ENCODE peak calls at places on chromosome 12, in ten cellular contexts. One of them, this sample, is unnamed.
A peak's percentile ranks its signal among the peaks of the same experiment; 100 is the strongest.

GRCh38 chr12:77830502-77830901 is at the start of gene NAV3:
- DNase-seq in iPS DF 6.9: no peak
- DNase-seq in tibial nerve: no peak
- DNase-seq in lung: no peak
- DNase-seq in stomach: no peak
- DNase-seq in CD4-positive, CD25-positive, alpha-beta regulatory T cell: no peak
- DNase-seq in fibroblast of lung: peak; percentile 75
- DNase-seq in cardiac muscle cell: no peak
- DNase-seq in heart left ventricle: no peak
- DNase-seq in CD8-positive, alpha-beta T cell: no peak
- DNase-seq in this sample: no peak

GRCh38 chr12:127785936-127786335 is 481.0 kb upstream of the TMEM132C start:
- DNase-seq in iPS DF 6.9: no peak
- DNase-seq in tibial nerve: no peak
- DNase-seq in lung: no peak
- DNase-seq in stomach: no peak
- DNase-seq in CD4-positive, CD25-positive, alpha-beta regulatory T cell: no peak
- DNase-seq in fibroblast of lung: no peak
- DNase-seq in cardiac muscle cell: no peak
- DNase-seq in heart left ventricle: no peak
- DNase-seq in CD8-positive, alpha-beta T cell: no peak
- DNase-seq in this sample: no peak

GRCh38 chr12:47852096-47852571 is 32.4 kb upstream of the HDAC7 start:
- DNase-seq in iPS DF 6.9: no peak
- DNase-seq in tibial nerve: no peak
- DNase-seq in lung: no peak
- DNase-seq in stomach: no peak
- DNase-seq in CD4-positive, CD25-positive, alpha-beta regulatory T cell: no peak
- DNase-seq in fibroblast of lung: no peak
- DNase-seq in cardiac muscle cell: no peak
- DNase-seq in heart left ventricle: no peak
- DNase-seq in CD8-positive, alpha-beta T cell: no peak
- DNase-seq in this sample: no peak

GRCh38 chr12:25368542-25368941 is 117.8 kb upstream of the KRAS start:
- DNase-seq in iPS DF 6.9: no peak
- DNase-seq in tibial nerve: no peak
- DNase-seq in lung: no peak
- DNase-seq in stomach: no peak
- DNase-seq in CD4-positive, CD25-positive, alpha-beta regulatory T cell: no peak
- DNase-seq in fibroblast of lung: no peak
- DNase-seq in cardiac muscle cell: no peak
- DNase-seq in heart left ventricle: no peak
- DNase-seq in CD8-positive, alpha-beta T cell: no peak
- DNase-seq in this sample: no peak

GRCh38 chr12:92848740-92849139 is 80.4 kb downstream of the EEA1 start:
- DNase-seq in iPS DF 6.9: no peak
- DNase-seq in tibial nerve: no peak
- DNase-seq in lung: no peak
- DNase-seq in stomach: no peak
- DNase-seq in CD4-positive, CD25-positive, alpha-beta regulatory T cell: no peak
- DNase-seq in fibroblast of lung: no peak
- DNase-seq in cardiac muscle cell: no peak
- DNase-seq in heart left ventricle: no peak
- DNase-seq in CD8-positive, alpha-beta T cell: no peak
- DNase-seq in this sample: no peak

GRCh38 chr12:47079894-47080724 is at the start of gene AMIGO2:
- DNase-seq in iPS DF 6.9: no peak
- DNase-seq in tibial nerve: peak; percentile 14
- DNase-seq in lung: peak; percentile 59
- DNase-seq in stomach: peak; percentile 36
- DNase-seq in CD4-positive, CD25-positive, alpha-beta regulatory T cell: peak; percentile 37
- DNase-seq in fibroblast of lung: peak; percentile 61
- DNase-seq in cardiac muscle cell: peak; percentile 67
- DNase-seq in heart left ventricle: peak; percentile 72
- DNase-seq in CD8-positive, alpha-beta T cell: peak; percentile 31
- DNase-seq in this sample: peak; percentile 51

GRCh38 chr12:93032748-93033147 is 103.7 kb upstream of the EEA1 start:
- DNase-seq in iPS DF 6.9: no peak
- DNase-seq in tibial nerve: no peak
- DNase-seq in lung: no peak
- DNase-seq in stomach: no peak
- DNase-seq in CD4-positive, CD25-positive, alpha-beta regulatory T cell: no peak
- DNase-seq in fibroblast of lung: peak; percentile 14
- DNase-seq in cardiac muscle cell: no peak
- DNase-seq in heart left ventricle: no peak
- DNase-seq in CD8-positive, alpha-beta T cell: no peak
- DNase-seq in this sample: no peak

GRCh38 chr12:40224439-40225291 is at the start of gene LRRK2:
- DNase-seq in iPS DF 6.9: no peak
- DNase-seq in tibial nerve: peak; percentile 69
- DNase-seq in lung: peak; percentile 85
- DNase-seq in stomach: peak; percentile 65
- DNase-seq in CD4-positive, CD25-positive, alpha-beta regulatory T cell: peak; percentile 4
- DNase-seq in fibroblast of lung: peak; percentile 65
- DNase-seq in cardiac muscle cell: peak; percentile 67
- DNase-seq in heart left ventricle: peak; percentile 93
- DNase-seq in CD8-positive, alpha-beta T cell: peak; percentile 44
- DNase-seq in this sample: peak; percentile 71

GRCh38 chr12:123633379-123634141 is at the start of the genes EIF2B1 and GTF2H3:
- DNase-seq in iPS DF 6.9: peak; percentile 99
- DNase-seq in tibial nerve: peak; percentile 89
- DNase-seq in lung: peak; percentile 96
- DNase-seq in stomach: peak; percentile 97
- DNase-seq in CD4-positive, CD25-positive, alpha-beta regulatory T cell: peak; percentile 97
- DNase-seq in fibroblast of lung: peak; percentile 96
- DNase-seq in cardiac muscle cell: peak; percentile 98
- DNase-seq in heart left ventricle: peak; percentile 97
- DNase-seq in CD8-positive, alpha-beta T cell: peak; percentile 95
- DNase-seq in this sample: peak; percentile 97

GRCh38 chr12:12722351-12723146 is 5.4 kb downstream of the CDKN1B start:
- DNase-seq in iPS DF 6.9: no peak
- DNase-seq in tibial nerve: no peak
- DNase-seq in lung: no peak
- DNase-seq in stomach: no peak
- DNase-seq in CD4-positive, CD25-positive, alpha-beta regulatory T cell: no peak
- DNase-seq in fibroblast of lung: peak; percentile 70
- DNase-seq in cardiac muscle cell: no peak
- DNase-seq in heart left ventricle: no peak
- DNase-seq in CD8-positive, alpha-beta T cell: no peak
- DNase-seq in this sample: no peak

GRCh38 chr12:42442888-42443287 is 116.9 kb downstream of the PPHLN1 start:
- DNase-seq in iPS DF 6.9: no peak
- DNase-seq in tibial nerve: no peak
- DNase-seq in lung: no peak
- DNase-seq in stomach: no peak
- DNase-seq in CD4-positive, CD25-positive, alpha-beta regulatory T cell: no peak
- DNase-seq in fibroblast of lung: no peak
- DNase-seq in cardiac muscle cell: no peak
- DNase-seq in heart left ventricle: no peak
- DNase-seq in CD8-positive, alpha-beta T cell: no peak
- DNase-seq in this sample: no peak
- H3K36me3 ChIP-seq in iPS DF 6.9: no peaks in the 10 kb centered on the region
- H3K36me3 ChIP-seq in tibial nerve: peaks cover 67% of the 10 kb centered on the region
- H3K36me3 ChIP-seq in lung: peaks cover 9% of the 10 kb centered on the region
- H3K36me3 ChIP-seq in stomach: peaks cover 64% of the 10 kb centered on the region
- H3K36me3 ChIP-seq in CD4-positive, CD25-positive, alpha-beta regulatory T cell: peaks cover 71% of the 10 kb centered on the region
- H3K36me3 ChIP-seq in fibroblast of lung: peaks cover 1% of the 10 kb centered on the region
- H3K36me3 ChIP-seq in cardiac muscle cell: peaks cover 15% of the 10 kb centered on the region
- H3K36me3 ChIP-seq in heart left ventricle: peaks cover 62% of the 10 kb centered on the region
- H3K36me3 ChIP-seq in CD8-positive, alpha-beta T cell: peaks cover 17% of the 10 kb centered on the region
- H3K36me3 ChIP-seq in this sample: no peaks in the 10 kb centered on the region

GRCh38 chr12:5856692-5857091 is 88.4 kb downstream of the ANO2 start:
- DNase-seq in iPS DF 6.9: no peak
- DNase-seq in tibial nerve: no peak
- DNase-seq in lung: no peak
- DNase-seq in stomach: no peak
- DNase-seq in CD4-positive, CD25-positive, alpha-beta regulatory T cell: no peak
- DNase-seq in fibroblast of lung: no peak
- DNase-seq in cardiac muscle cell: no peak
- DNase-seq in heart left ventricle: no peak
- DNase-seq in CD8-positive, alpha-beta T cell: no peak
- DNase-seq in this sample: no peak
- H3K4me3 ChIP-seq in iPS DF 6.9: no peak overlapping the region
- H3K4me3 ChIP-seq in tibial nerve: no peak overlapping the region
- H3K4me3 ChIP-seq in lung: no peak overlapping the region
- H3K4me3 ChIP-seq in stomach: no peak overlapping the region
- H3K4me3 ChIP-seq in CD4-positive, CD25-positive, alpha-beta regulatory T cell: no peak overlapping the region
- H3K4me3 ChIP-seq in fibroblast of lung: no peak overlapping the region
- H3K4me3 ChIP-seq in cardiac muscle cell: no peak overlapping the region
- H3K4me3 ChIP-seq in heart left ventricle: no peak overlapping the region
- H3K4me3 ChIP-seq in CD8-positive, alpha-beta T cell: no peak overlapping the region
- H3K4me3 ChIP-seq in this sample: no peak overlapping the region

GRCh38 chr12:56668197-56668457 is 20.0 kb downstream of the PTGES3 start:
- DNase-seq in iPS DF 6.9: no peak
- DNase-seq in tibial nerve: no peak
- DNase-seq in lung: no peak
- DNase-seq in stomach: no peak
- DNase-seq in CD4-positive, CD25-positive, alpha-beta regulatory T cell: no peak
- DNase-seq in fibroblast of lung: no peak
- DNase-seq in cardiac muscle cell: no peak
- DNase-seq in heart left ventricle: no peak
- DNase-seq in CD8-positive, alpha-beta T cell: no peak
- DNase-seq in this sample: no peak
- H3K36me3 ChIP-seq in iPS DF 6.9: peaks cover 26% of the 10 kb centered on the region
- H3K36me3 ChIP-seq in tibial nerve: peaks cover 90% of the 10 kb centered on the region
- H3K36me3 ChIP-seq in lung: peaks cover 25% of the 10 kb centered on the region
- H3K36me3 ChIP-seq in stomach: peaks cover 99% of the 10 kb centered on the region
- H3K36me3 ChIP-seq in CD4-positive, CD25-positive, alpha-beta regulatory T cell: peaks cover 89% of the 10 kb centered on the region
- H3K36me3 ChIP-seq in fibroblast of lung: peaks cover 18% of the 10 kb centered on the region
- H3K36me3 ChIP-seq in cardiac muscle cell: peaks cover 78% of the 10 kb centered on the region
- H3K36me3 ChIP-seq in heart left ventricle: peaks cover 100% of the 10 kb centered on the region
- H3K36me3 ChIP-seq in CD8-positive, alpha-beta T cell: peaks cover 50% of the 10 kb centered on the region
- H3K36me3 ChIP-seq in this sample: peaks cover 72% of the 10 kb centered on the region

DNA sequence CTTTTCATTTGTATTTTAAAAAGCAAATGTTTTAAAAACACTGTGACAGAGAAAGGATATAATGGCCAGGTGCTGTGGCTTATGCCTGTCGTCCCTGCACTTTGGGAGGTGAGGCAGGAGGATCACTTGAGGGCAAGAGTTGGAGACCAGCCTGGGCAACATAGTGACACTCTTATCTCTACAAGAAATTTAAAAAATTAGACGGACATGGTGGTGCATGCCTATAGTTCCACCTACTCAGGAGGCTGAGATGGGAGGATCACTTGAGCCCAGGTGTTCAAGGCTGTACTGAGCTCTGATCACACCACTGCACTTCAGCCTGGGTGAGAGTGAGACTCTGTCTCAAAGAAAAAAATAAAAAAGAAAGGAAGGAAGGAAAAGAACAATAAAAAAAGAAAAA is 7.8 kb downstream of the RFX4 start:
- DNase-seq in iPS DF 6.9: no peak
- DNase-seq in tibial nerve: no peak
- DNase-seq in lung: no peak
- DNase-seq in stomach: no peak
- DNase-seq in CD4-positive, CD25-positive, alpha-beta regulatory T cell: no peak
- DNase-seq in fibroblast of lung: no peak
- DNase-seq in cardiac muscle cell: no peak
- DNase-seq in heart left ventricle: no peak
- DNase-seq in CD8-positive, alpha-beta T cell: no peak
- DNase-seq in this sample: no peak
- H3K4me3 ChIP-seq in iPS DF 6.9: no peak overlapping the region
- H3K4me3 ChIP-seq in tibial nerve: no peak overlapping the region
- H3K4me3 ChIP-seq in lung: no peak overlapping the region
- H3K4me3 ChIP-seq in stomach: no peak overlapping the region
- H3K4me3 ChIP-seq in CD4-positive, CD25-positive, alpha-beta regulatory T cell: no peak overlapping the region
- H3K4me3 ChIP-seq in fibroblast of lung: no peak overlapping the region
- H3K4me3 ChIP-seq in cardiac muscle cell: no peak overlapping the region
- H3K4me3 ChIP-seq in heart left ventricle: no peak overlapping the region
- H3K4me3 ChIP-seq in CD8-positive, alpha-beta T cell: no peak overlapping the region
- H3K4me3 ChIP-seq in this sample: no peak overlapping the region

GRCh38 chr12:52279683-52280318 is 5.4 kb downstream of the KRT86 start:
- DNase-seq in iPS DF 6.9: no peak
- DNase-seq in tibial nerve: no peak
- DNase-seq in lung: no peak
- DNase-seq in stomach: peak; percentile 23
- DNase-seq in CD4-positive, CD25-positive, alpha-beta regulatory T cell: no peak
- DNase-seq in fibroblast of lung: no peak
- DNase-seq in cardiac muscle cell: no peak
- DNase-seq in heart left ventricle: no peak
- DNase-seq in CD8-positive, alpha-beta T cell: no peak
- DNase-seq in this sample: no peak

GRCh38 chr12:52278931-52279682 is 4.7 kb downstream of the KRT86 start:
- DNase-seq in iPS DF 6.9: peak; percentile 63
- DNase-seq in tibial nerve: peak; percentile 42
- DNase-seq in lung: peak; percentile 73
- DNase-seq in stomach: peak; percentile 85
- DNase-seq in CD4-positive, CD25-positive, alpha-beta regulatory T cell: peak; percentile 32
- DNase-seq in fibroblast of lung: peak; percentile 76
- DNase-seq in cardiac muscle cell: peak; percentile 75
- DNase-seq in heart left ventricle: peak; percentile 90
- DNase-seq in CD8-positive, alpha-beta T cell: peak; percentile 72
- DNase-seq in this sample: peak; percentile 98

GRCh38 chr12:52275686-52276085 is 1.2 kb downstream of the KRT86 start:
- DNase-seq in iPS DF 6.9: no peak
- DNase-seq in tibial nerve: no peak
- DNase-seq in lung: no peak
- DNase-seq in stomach: no peak
- DNase-seq in CD4-positive, CD25-positive, alpha-beta regulatory T cell: no peak
- DNase-seq in fibroblast of lung: no peak
- DNase-seq in cardiac muscle cell: no peak
- DNase-seq in heart left ventricle: no peak
- DNase-seq in CD8-positive, alpha-beta T cell: no peak
- DNase-seq in this sample: no peak

GRCh38 chr12:52278530-52278929 is 4.1 kb downstream of the KRT86 start:
- DNase-seq in iPS DF 6.9: no peak
- DNase-seq in tibial nerve: no peak
- DNase-seq in lung: no peak
- DNase-seq in stomach: peak; percentile 22
- DNase-seq in CD4-positive, CD25-positive, alpha-beta regulatory T cell: no peak
- DNase-seq in fibroblast of lung: no peak
- DNase-seq in cardiac muscle cell: peak; percentile 22
- DNase-seq in heart left ventricle: no peak
- DNase-seq in CD8-positive, alpha-beta T cell: no peak
- DNase-seq in this sample: no peak

GRCh38 chr12:52277486-52278245 is 3.2 kb downstream of the KRT86 start:
- DNase-seq in iPS DF 6.9: no peak
- DNase-seq in tibial nerve: no peak
- DNase-seq in lung: no peak
- DNase-seq in stomach: peak; percentile 20
- DNase-seq in CD4-positive, CD25-positive, alpha-beta regulatory T cell: no peak
- DNase-seq in fibroblast of lung: peak; percentile 42
- DNase-seq in cardiac muscle cell: peak; percentile 8
- DNase-seq in heart left ventricle: no peak
- DNase-seq in CD8-positive, alpha-beta T cell: no peak
- DNase-seq in this sample: no peak
- H3K36me3 ChIP-seq in iPS DF 6.9: no peaks in the 10 kb centered on the region
- H3K36me3 ChIP-seq in tibial nerve: no peaks in the 10 kb centered on the region
- H3K36me3 ChIP-seq in lung: no peaks in the 10 kb centered on the region
- H3K36me3 ChIP-seq in stomach: no peaks in the 10 kb centered on the region
- H3K36me3 ChIP-seq in CD4-positive, CD25-positive, alpha-beta regulatory T cell: no peaks in the 10 kb centered on the region
- H3K36me3 ChIP-seq in fibroblast of lung: no peaks in the 10 kb centered on the region
- H3K36me3 ChIP-seq in cardiac muscle cell: no peaks in the 10 kb centered on the region
- H3K36me3 ChIP-seq in heart left ventricle: no peaks in the 10 kb centered on the region
- H3K36me3 ChIP-seq in CD8-positive, alpha-beta T cell: no peaks in the 10 kb centered on the region
- H3K36me3 ChIP-seq in this sample: no peaks in the 10 kb centered on the region

This sample was measured in pancreas.